ENCODE peak calls at places on chromosomes 11 and 22, in six cellular contexts. A is heart left ventricle, C is A549, M is SK-N-SH, K is AG04450, Z is psoas muscle. V is an unnamed sample. For H3K9me3, the result is how much of the 10 kb centered on the place peaks cover.

GRCh38 chr11:119608781-119609180 is 120.2 kb downstream of the NECTIN1 start:
- DNase-seq in A (no peak), C (no peak), M (no peak), K (no peak), Z (no peak), V (no peak)

GRCh38 chr22:35085621-35086020 is 19.7 kb downstream of the ISX start:
- DNase-seq in A (no peak), C (no peak), M (no peak), K (no peak), Z (no peak), V (no peak)

GRCh38 chr11:102346748-102347525 is at the start of gene BIRC2:
- DNase-seq in A (peak), C (peak), M (peak), K (peak), Z (peak), V (peak)

GRCh38 chr11:111001091-111001430 is 244.5 kb upstream of the POU2AF2 start:
- DNase-seq in A (no peak), C (no peak), M (no peak), K (no peak), Z (no peak), V (no peak)

GRCh38 chr11:67583319-67584204 is at the start of gene GSTP1:
- DNase-seq in A (peak), C (peak), M (peak), K (peak), Z (peak), V (peak)

GRCh38 chr11:35223429-35223828 is 84.5 kb downstream of the CD44 start:
- DNase-seq in A (no peak), C (no peak), M (peak), K (peak), Z (no peak), V (no peak)

GRCh38 chr11:60315866-60316265 is 11.2 kb upstream of the MS4A6E start:
- DNase-seq in A (no peak), C (no peak), M (no peak), K (no peak), Z (no peak), V (no peak)

GRCh38 chr11:74014880-74015279 is 6.0 kb upstream of the UCP3 start:
- DNase-seq in A (peak), C (no peak), M (no peak), K (no peak), Z (no peak), V (no peak)

GRCh38 chr11:57426439-57426753 is 525 bp downstream of the SLC43A3 start:
- DNase-seq in A (no peak), C (no peak), M (no peak), K (no peak), Z (no peak), V (no peak)

GRCh38 chr22:32880906-32881596 is 79.5 kb downstream of the TIMP3 start:
- DNase-seq in A (peak), C (no peak), M (peak), K (peak), Z (peak), V (peak)

GRCh38 chr11:128359515-128359914 is 227.8 kb downstream of the ETS1 start:
- DNase-seq in A (no peak), C (no peak), M (no peak), K (no peak), Z (no peak), V (no peak)

GRCh38 chr22:40043086-40043485 is 48.3 kb downstream of the FAM83F start:
- DNase-seq in A (peak), C (no peak), M (no peak), K (no peak), Z (peak), V (peak)

GRCh38 chr22:19396561-19396933 is 35.0 kb downstream of the HIRA start:
- DNase-seq in A (no peak), C (no peak), M (no peak), K (no peak), Z (no peak), V (no peak)

GRCh38 chr22:39576027-39576426 is 5.5 kb downstream of the CACNA1I start:
- DNase-seq in A (no peak), C (no peak), M (no peak), K (no peak), Z (no peak), V (no peak)

GRCh38 chr11:1628506-1629325 is 859 bp upstream of the KRTAP5-5 start:
- DNase-seq in A (peak), C (peak), M (peak), K (no peak), Z (peak), V (peak)

GRCh38 chr11:84714316-84714780 is 912.8 kb downstream of the DLG2 start:
- DNase-seq in A (peak), C (peak), M (peak), K (no peak), Z (peak), V (peak)

GRCh38 chr11:61733120-61733978 is 19.1 kb upstream of the MYRF start:
- DNase-seq in A (peak), C (peak), M (peak), K (peak), Z (peak), V (peak)

GRCh38 chr11:13786688-13787087 is 118.2 kb downstream of the FAR1 start:
- DNase-seq in A (no peak), C (no peak), M (no peak), K (no peak), Z (no peak), V (no peak)

GRCh38 chr22:29480512-29481264 is 670 bp downstream of the NEFH start:
- DNase-seq in A (no peak), C (no peak), M (peak), K (no peak), Z (peak), V (peak)
- H3K4me3 ChIP-seq in A (peak), C (no peak), M (peak), K (peak), Z (peak), V (peak)

GRCh38 chr22:48545976-48546375 is 1281.7 kb downstream of the BRD1 start:
- DNase-seq in A (no peak), C (no peak), M (no peak), K (no peak), Z (no peak), V (no peak)

GRCh38 chr22:48546653-48547424 is 1280.8 kb downstream of the BRD1 start:
- DNase-seq in A (no peak), C (no peak), M (no peak), K (no peak), Z (no peak), V (no peak)

GRCh38 chr22:48551061-48551460 is 1276.6 kb downstream of the BRD1 start:
- DNase-seq in A (no peak), C (no peak), M (no peak), K (no peak), Z (no peak), V (no peak)

GRCh38 chr22:48547971-48548370 is 1279.7 kb downstream of the BRD1 start:
- DNase-seq in A (no peak), C (no peak), M (no peak), K (no peak), Z (no peak), V (no peak)

GRCh38 chr22:48548391-48548790 is 1279.3 kb downstream of the BRD1 start:
- DNase-seq in A (no peak), C (no peak), M (no peak), K (no peak), Z (no peak), V (no peak)
- H3K9me3 ChIP-seq in A (under half), C (under half), M (under half), K (half or more), Z (under half), V (under half)

GRCh38 chr22:22612516-22612915 is 31.9 kb upstream of the GGTLC2 start:
- DNase-seq in A (no peak), C (no peak), M (no peak), K (no peak), Z (no peak), V (no peak)
- H3K27ac ChIP-seq in A (no peak), C (no peak), M (no peak), K (no peak), Z (no peak), V (no peak)

GRCh38 chr22:26330971-26331625 is 98.0 kb upstream of the ASPHD2 start:
- DNase-seq in A (peak), C (peak), M (peak), K (no peak), Z (no peak), V (peak)

GRCh38 chr22:26327306-26327705 is 101.8 kb upstream of the ASPHD2 start:
- DNase-seq in A (no peak), C (no peak), M (no peak), K (no peak), Z (no peak), V (no peak)

GRCh38 chr22:26326803-26327202 is 102.3 kb upstream of the ASPHD2 start:
- DNase-seq in A (no peak), C (no peak), M (no peak), K (no peak), Z (no peak), V (no peak)

GRCh38 chr22:26325641-26326040 is 103.4 kb upstream of the ASPHD2 start:
- DNase-seq in A (no peak), C (no peak), M (no peak), K (no peak), Z (no peak), V (no peak)

GRCh38 chr22:26328221-26328620 is 100.8 kb upstream of the ASPHD2 start:
- DNase-seq in A (no peak), C (no peak), M (no peak), K (no peak), Z (no peak), V (no peak)
- H3K4me3 ChIP-seq in A (no peak), C (no peak), M (no peak), K (no peak), Z (no peak), V (no peak)

GRCh38 chr22:49373801-49374226 is 453.9 kb downstream of the BRD1 start:
- DNase-seq in A (no peak), C (no peak), M (no peak), K (no peak), Z (no peak), V (no peak)

GRCh38 chr22:49372530-49373288 is 455.0 kb downstream of the BRD1 start:
- DNase-seq in A (no peak), C (peak), M (peak), K (no peak), Z (no peak), V (no peak)

GRCh38 chr22:49371325-49372110 is 456.2 kb downstream of the BRD1 start:
- DNase-seq in A (no peak), C (no peak), M (no peak), K (no peak), Z (no peak), V (no peak)

GRCh38 chr22:49372111-49372529 is 455.6 kb downstream of the BRD1 start:
- DNase-seq in A (no peak), C (no peak), M (no peak), K (no peak), Z (no peak), V (no peak)

DNA sequence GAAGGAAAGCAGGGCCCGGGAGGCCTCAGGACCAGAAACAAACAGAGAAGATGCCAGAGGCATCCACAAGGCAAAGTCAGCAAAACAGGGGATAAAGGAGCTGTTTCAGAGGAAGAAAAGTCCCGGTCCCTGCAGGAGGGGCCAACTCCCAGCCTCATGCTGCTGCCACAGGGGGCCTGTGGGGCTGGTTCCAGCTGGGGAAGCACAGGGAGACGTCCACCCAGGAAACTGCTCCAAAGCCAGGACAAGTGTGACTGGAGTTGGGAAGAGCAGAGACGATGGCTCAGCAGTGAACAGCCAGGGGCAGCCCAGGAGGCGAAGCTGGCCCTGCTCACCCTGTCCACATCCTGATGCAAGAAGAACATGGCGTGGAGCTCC is 454.4 kb downstream of the BRD1 start:
- DNase-seq in A (no peak), C (no peak), M (no peak), K (no peak), Z (no peak), V (no peak)
- H3K9me3 ChIP-seq in A (under half), C (under half), M (under half), K (half or more), Z (under half), V (under half)

GRCh38 chr11:45193695-45194094 is 47.3 kb downstream of the PRDM11 start:
- DNase-seq in A (peak), C (no peak), M (no peak), K (no peak), Z (no peak), V (no peak)
- H3K27ac ChIP-seq in A (no peak), C (no peak), M (no peak), K (no peak), Z (no peak), V (no peak)

GRCh38 chr11:69640995-69641581 is at the start of gene CCND1:
- DNase-seq in A (peak), C (peak), M (peak), K (peak), Z (peak), V (peak)

GRCh38 chr11:69638941-69639681 is 1.8 kb upstream of the CCND1 start:
- DNase-seq in A (peak), C (peak), M (peak), K (peak), Z (peak), V (peak)

GRCh38 chr11:69637956-69638871 is 2.7 kb upstream of the CCND1 start:
- DNase-seq in A (peak), C (peak), M (peak), K (no peak), Z (no peak), V (peak)

GRCh38 chr11:69640260-69640994 is 529 bp upstream of the CCND1 start:
- DNase-seq in A (peak), C (no peak), M (no peak), K (no peak), Z (peak), V (peak)

DNA sequence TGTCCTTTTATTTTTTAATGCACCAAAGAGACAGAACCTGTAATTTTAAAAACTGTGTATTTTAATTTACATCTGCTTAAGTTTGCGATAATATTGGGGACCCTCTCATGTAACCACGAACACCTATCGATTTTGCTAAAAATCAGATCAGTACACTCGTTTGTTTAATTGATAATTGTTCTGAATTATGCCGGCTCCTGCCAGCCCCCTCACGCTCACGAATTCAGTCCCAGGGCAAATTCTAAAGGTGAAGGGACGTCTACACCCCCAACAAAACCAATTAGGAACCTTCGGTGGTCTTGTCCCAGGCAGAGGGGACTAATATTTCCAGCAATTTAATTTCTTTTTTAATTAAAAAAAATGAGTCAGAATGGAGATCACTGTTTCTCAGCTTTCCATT is 1.1 kb upstream of the CCND1 start:
- DNase-seq in A (no peak), C (no peak), M (no peak), K (no peak), Z (no peak), V (no peak)
- H3K4me3 ChIP-seq in A (peak), C (peak), M (peak), K (peak), Z (peak), V (peak)

V was measured in adrenal gland.